ENCODE peak calls at places on chromosomes 1 and 21, in five cellular contexts. E is Peyer's patch, S is PC-9, U is thoracic aorta, K is tibial nerve. V is an unnamed sample.
A peak's percentile ranks its signal among the peaks of the same experiment; 100 is the strongest.

GRCh38 chr1:16043521-16043920 is at the start of gene CLCNKB:
- DNase-seq in E (no peak), S (no peak), U (no peak), K (no peak), V (no peak)

GRCh38 chr1:174217787-174218574 is 58.7 kb downstream of the RABGAP1L start:
- DNase-seq in E (no peak), S (no peak), U (no peak), K (no peak), V (no peak)

GRCh38 chr21:26840912-26841311 is 4.3 kb downstream of the ADAMTS1 start:
- DNase-seq in E (no peak), S (no peak), U (peak; percentile 56), K (peak; percentile 34), V (peak; percentile 81)

GRCh38 chr1:94182191-94182590 is 55.2 kb downstream of the ARHGAP29 start:
- DNase-seq in E (no peak), S (no peak), U (no peak), K (no peak), V (no peak)

GRCh38 chr1:7554343-7555270 is 216.5 kb upstream of the VAMP3 start:
- DNase-seq in E (no peak), S (no peak), U (no peak), K (no peak), V (no peak)

GRCh38 chr1:19430121-19431068 is 54.9 kb downstream of the CAPZB start:
- DNase-seq in E (no peak), S (peak; percentile 88), U (no peak), K (no peak), V (no peak)

GRCh38 chr1:62038594-62039284 is 155.9 kb upstream of the L1TD1 start:
- DNase-seq in E (no peak), S (no peak), U (no peak), K (no peak), V (no peak)

GRCh38 chr1:203174324-203174985 is 1.2 kb downstream of the MYBPH start:
- DNase-seq in E (no peak), S (no peak), U (no peak), K (no peak), V (no peak)

GRCh38 chr21:43034826-43035225 is 40.8 kb downstream of the CBS start:
- DNase-seq in E (no peak), S (no peak), U (no peak), K (no peak), V (no peak)

GRCh38 chr1:5637171-5637570 is 355.1 kb downstream of the NPHP4 start:
- DNase-seq in E (peak; percentile 58), S (no peak), U (no peak), K (peak; percentile 43), V (no peak)

GRCh38 chr1:18879791-18880309 is 20.4 kb upstream of the TAS1R2 start:
- DNase-seq in E (no peak), S (no peak), U (no peak), K (no peak), V (no peak)

GRCh38 chr1:31626451-31627202 is 9.1 kb downstream of the HCRTR1 start:
- DNase-seq in E (no peak), S (no peak), U (no peak), K (no peak), V (no peak)
- H3K4me1 ChIP-seq in E (no peaks in the 10 kb centered on the region), S (no peaks in the 10 kb centered on the region), U (peaks cover 29% of the 10 kb centered on the region), K (peaks cover 10% of the 10 kb centered on the region), V (no peaks in the 10 kb centered on the region)

GRCh38 chr1:77671836-77672235 is 10.6 kb downstream of the ZZZ3 start:
- DNase-seq in E (no peak), S (no peak), U (no peak), K (no peak), V (no peak)

GRCh38 chr1:77672374-77672773 is 10.1 kb downstream of the ZZZ3 start:
- DNase-seq in E (no peak), S (no peak), U (no peak), K (no peak), V (no peak)

GRCh38 chr1:77670330-77670729 is 12.1 kb downstream of the ZZZ3 start:
- DNase-seq in E (no peak), S (no peak), U (no peak), K (no peak), V (no peak)

GRCh38 chr1:77673030-77673429 is 9.4 kb downstream of the ZZZ3 start:
- DNase-seq in E (no peak), S (no peak), U (no peak), K (no peak), V (no peak)

GRCh38 chr1:77673716-77674355 is 8.6 kb downstream of the ZZZ3 start:
- DNase-seq in E (no peak), S (no peak), U (no peak), K (no peak), V (no peak)
- H3K4me1 ChIP-seq in E (no peaks in the 10 kb centered on the region), S (peaks cover 22% of the 10 kb centered on the region), U (no peaks in the 10 kb centered on the region), K (peaks cover 14% of the 10 kb centered on the region), V (peaks cover 29% of the 10 kb centered on the region)

GRCh38 chr1:198165927-198166647 is 9.3 kb downstream of the NEK7 start:
- DNase-seq in E (no peak), S (no peak), U (no peak), K (no peak), V (no peak)

GRCh38 chr1:198161718-198162090 is 4.9 kb downstream of the NEK7 start:
- DNase-seq in E (no peak), S (no peak), U (no peak), K (no peak), V (no peak)

GRCh38 chr1:198160946-198161614 is 4.3 kb downstream of the NEK7 start:
- DNase-seq in E (no peak), S (no peak), U (no peak), K (no peak), V (no peak)

GRCh38 chr1:198158766-198159589 is 2.2 kb downstream of the NEK7 start:
- DNase-seq in E (peak; percentile 95), S (peak; percentile 79), U (peak; percentile 32), K (peak; percentile 84), V (peak; percentile 86)

GRCh38 chr1:198162091-198162767 is 5.4 kb downstream of the NEK7 start:
- DNase-seq in E (peak; percentile 64), S (no peak), U (no peak), K (no peak), V (no peak)
- H3K4me1 ChIP-seq in E (peaks cover 3% of the 10 kb centered on the region), S (peaks cover 20% of the 10 kb centered on the region), U (peaks cover 24% of the 10 kb centered on the region), K (peaks cover 33% of the 10 kb centered on the region), V (no peaks in the 10 kb centered on the region)

GRCh38 chr1:154325583-154326545 is 539 bp downstream of the ATP8B2 start:
- DNase-seq in E (peak; percentile 67), S (no peak), U (peak; percentile 68), K (peak; percentile 81), V (peak; percentile 76)
- H3K4me1 ChIP-seq in E (peaks cover 24% of the 10 kb centered on the region), S (no peaks in the 10 kb centered on the region), U (peaks cover 24% of the 10 kb centered on the region), K (peaks cover 32% of the 10 kb centered on the region), V (peaks cover 36% of the 10 kb centered on the region)

DNA sequence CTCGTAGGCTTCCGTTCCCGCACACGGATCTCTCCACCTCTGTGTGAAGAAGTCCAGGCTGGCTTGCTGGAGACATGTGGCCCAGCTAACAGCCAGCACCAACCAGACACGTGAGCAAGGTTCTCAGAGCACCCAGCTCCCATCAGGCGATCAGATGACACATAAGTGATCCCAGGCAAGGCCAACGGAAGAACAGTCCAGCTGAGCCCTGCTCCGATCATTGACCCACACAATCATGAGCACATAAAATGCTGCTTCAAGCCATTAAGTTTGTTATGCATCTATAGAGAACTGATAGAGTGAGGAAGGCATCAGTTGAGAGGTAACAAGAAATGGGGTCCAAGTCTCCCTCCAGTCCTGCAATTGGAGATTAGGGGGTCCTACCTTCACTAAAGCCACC is 15.4 kb downstream of the C1orf198 start:
- DNase-seq in E (no peak), S (no peak), U (no peak), K (no peak), V (no peak)
- H3K4me1 ChIP-seq in E (no peaks in the 10 kb centered on the region), S (no peaks in the 10 kb centered on the region), U (peaks cover 63% of the 10 kb centered on the region), K (peaks cover 31% of the 10 kb centered on the region), V (peaks cover 77% of the 10 kb centered on the region)

GRCh38 chr1:12602633-12603024 is 15.4 kb downstream of the DHRS3 start:
- DNase-seq in E (no peak), S (no peak), U (no peak), K (no peak), V (no peak)
- H3K4me1 ChIP-seq in E (peaks cover 5% of the 10 kb centered on the region), S (peaks cover 72% of the 10 kb centered on the region), U (peaks cover 43% of the 10 kb centered on the region), K (peaks cover 62% of the 10 kb centered on the region), V (no peaks in the 10 kb centered on the region)

DNA sequence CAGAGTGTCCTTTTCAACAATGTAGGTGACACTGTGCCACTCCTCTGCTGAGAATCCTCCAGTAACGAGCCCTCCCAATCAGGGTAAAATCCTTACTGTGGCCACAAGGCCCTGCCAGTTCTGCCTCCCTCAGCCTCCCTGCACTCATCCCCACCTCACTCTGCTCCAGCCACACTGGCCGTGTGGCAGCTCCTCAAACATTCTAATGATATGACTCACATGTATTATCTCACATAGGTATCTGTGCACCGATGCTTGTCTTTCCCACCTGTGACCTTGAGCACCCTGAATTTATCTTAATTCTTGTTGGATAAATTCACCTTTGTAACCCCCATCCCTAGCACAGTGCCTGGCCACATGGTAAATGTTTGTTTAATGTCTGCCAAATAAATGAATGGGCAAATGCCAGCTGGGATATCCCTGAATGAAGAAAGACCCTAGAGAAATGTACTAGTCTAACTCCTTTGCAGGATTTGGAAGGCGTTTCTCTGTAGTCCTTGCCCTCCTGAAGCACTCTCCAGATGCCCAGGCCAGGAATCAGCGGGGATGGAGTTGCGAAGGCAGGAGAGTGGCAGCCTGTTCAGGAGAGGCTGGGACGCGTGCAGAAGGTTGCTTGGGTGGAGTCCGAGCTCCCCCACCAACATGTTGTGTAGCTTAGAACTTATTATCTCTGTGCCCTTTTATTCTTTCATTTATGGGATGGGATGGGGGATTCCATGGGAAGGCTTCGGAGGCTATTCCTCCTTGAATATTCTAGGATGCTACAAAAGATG is 106.0 kb downstream of the TMEM53 start:
- DNase-seq in E (no peak), S (peak; percentile 72), U (no peak), K (no peak), V (no peak)
- H3K4me1 ChIP-seq in E (no peaks in the 10 kb centered on the region), S (peaks cover 18% of the 10 kb centered on the region), U (no peaks in the 10 kb centered on the region), K (no peaks in the 10 kb centered on the region), V (no peaks in the 10 kb centered on the region)

GRCh38 chr1:115679141-115679611 is 37.4 kb downstream of the VANGL1 start:
- DNase-seq in E (no peak), S (peak; percentile 93), U (no peak), K (peak; percentile 14), V (peak; percentile 67)

GRCh38 chr1:115676498-115677171 is 34.9 kb downstream of the VANGL1 start:
- DNase-seq in E (no peak), S (no peak), U (no peak), K (no peak), V (no peak)

GRCh38 chr1:115678141-115678540 is 36.4 kb downstream of the VANGL1 start:
- DNase-seq in E (no peak), S (no peak), U (no peak), K (no peak), V (no peak)

GRCh38 chr1:115677570-115677969 is 35.8 kb downstream of the VANGL1 start:
- DNase-seq in E (no peak), S (no peak), U (no peak), K (no peak), V (no peak)

GRCh38 chr1:115677172-115677542 is 35.4 kb downstream of the VANGL1 start:
- DNase-seq in E (no peak), S (peak; percentile 69), U (no peak), K (no peak), V (no peak)
- H3K4me1 ChIP-seq in E (no peaks in the 10 kb centered on the region), S (peaks cover 53% of the 10 kb centered on the region), U (peaks cover 10% of the 10 kb centered on the region), K (no peaks in the 10 kb centered on the region), V (no peaks in the 10 kb centered on the region)

V was measured in right atrium auricular region.